ENCODE peak calls at places on chromosome X, in six cellular contexts. O is EL; P is Jurkat, Clone E6-1; C is NCI-H2029 treated with DMSO at 0.1 percent for 48 hours; J is LNCaP clone FGC; G is lower lobe of right lung. L is an unnamed sample.

GRCh38 chrX:10086683-10087082 is 70.1 kb upstream of the CLCN4 start:
- DNase-seq in O (no peak), C (no peak), G (no peak), P (no peak), J (no peak), L (no peak)

GRCh38 chrX:1521459-1521956 is 15.5 kb downstream of the P2RY8 start:
- DNase-seq in J (no peak), O (no peak), G (no peak), C (no peak), P (no peak), L (no peak)

GRCh38 chrX:110341189-110342035 is 17.2 kb upstream of the RTL9 start:
- DNase-seq in G (no peak), C (no peak), O (peak; percentile 82), J (no peak), P (no peak), L (no peak)

GRCh38 chrX:150690126-150690525 is 3.1 kb upstream of the MTMR1 start:
- DNase-seq in P (no peak), O (peak; percentile 91), C (no peak), J (no peak), G (no peak), L (no peak)

GRCh38 chrX:63930140-63930539 is 145.1 kb upstream of the ARHGEF9 start:
- DNase-seq in P (no peak), C (no peak), J (no peak), O (peak; percentile 47), G (no peak), L (peak; percentile 1)

GRCh38 chrX:32155044-32155638 is 1056.2 kb downstream of the DMD start:
- DNase-seq in O (no peak), J (no peak), G (no peak), P (no peak), C (no peak), L (no peak)

GRCh38 chrX:134206221-134206620 is 30.8 kb upstream of the CCDC160 start:
- DNase-seq in O (no peak), G (no peak), P (no peak), J (no peak), C (no peak), L (no peak)

GRCh38 chrX:21996872-21997271 is 35.3 kb upstream of the PHEX start:
- DNase-seq in J (no peak), O (peak; percentile 45), C (no peak), P (peak; percentile 5), G (no peak), L (no peak)

GRCh38 chrX:125757794-125758564 is 408.1 kb downstream of the DCAF12L2 start:
- DNase-seq in O (no peak), C (no peak), J (no peak), P (no peak), G (no peak), L (no peak)

GRCh38 chrX:964831-965416 is 247.5 kb downstream of the CRLF2 start:
- DNase-seq in O (peak; percentile 18), G (no peak), C (no peak), P (no peak), J (no peak), L (no peak)

GRCh38 chrX:71941771-71942170 is 31.1 kb downstream of the NHSL2 start:
- DNase-seq in C (no peak), P (no peak), G (no peak), J (no peak), O (peak; percentile 56), L (no peak)

GRCh38 chrX:3577551-3577950 is 135.9 kb downstream of the PRKX start:
- DNase-seq in G (no peak), P (no peak), O (no peak), C (no peak), J (no peak), L (no peak)

GRCh38 chrX:85611926-85612325 is 232.5 kb upstream of the POF1B start:
- DNase-seq in J (no peak), P (peak; percentile 6), G (no peak), C (no peak), O (no peak), L (no peak)